ENCODE peak calls at places on chromosomes 4 and X, in five cellular contexts. K is DMS53, Q is Calu3, Y is posterior vena cava, D is NCI-H748 treated with DMSO at 0.1 percent for 48 hours. N is an unnamed sample.
A peak's percentile ranks its signal among the peaks of the same experiment; 100 is the strongest.

GRCh38 chrX:8548446-8548845 is 83.8 kb downstream of the VCX3B start:
- DNase-seq in K (no peak), Q (no peak), Y (no peak), D (no peak), N (no peak)

GRCh38 chrX:12372111-12372510 is 233.8 kb downstream of the FRMPD4 start:
- DNase-seq in K (no peak), Q (no peak), Y (no peak), D (no peak), N (peak; percentile 73)

GRCh38 chr4:155734065-155734464 is 24.8 kb upstream of the GUCY1B1 start:
- DNase-seq in K (no peak), Q (no peak), Y (no peak), D (no peak), N (no peak)

GRCh38 chr4:5370286-5370685 is 319.0 kb downstream of the STK32B start:
- DNase-seq in K (peak; percentile 94), Q (no peak), Y (no peak), D (no peak), N (no peak)

GRCh38 chr4:185998791-185999190 is 70.2 kb upstream of the TLR3 start:
- DNase-seq in K (no peak), Q (no peak), Y (no peak), D (no peak), N (no peak)

GRCh38 chr4:58587856-58588255 is 1477.7 kb upstream of the IGFBP7 start:
- DNase-seq in K (peak; percentile 81), Q (no peak), Y (no peak), D (no peak), N (peak; percentile 75)

GRCh38 chrX:5708209-5708608 is 520.5 kb downstream of the NLGN4X start:
- DNase-seq in K (no peak), Q (no peak), Y (no peak), D (no peak), N (no peak)

GRCh38 chr4:1604706-1605205 is 79.4 kb downstream of the FAM53A start:
- DNase-seq in K (peak; percentile 88), Q (peak; percentile 65), Y (peak; percentile 73), D (no peak), N (no peak)

GRCh38 chr4:11623726-11624037 is 195.0 kb upstream of the HS3ST1 start:
- DNase-seq in K (peak; percentile 77), Q (peak; percentile 54), Y (no peak), D (peak; percentile 9), N (peak; percentile 46)

GRCh38 chrX:20144491-20144890 is 2.9 kb upstream of the EIF1AX start:
- DNase-seq in K (peak; percentile 50), Q (no peak), Y (no peak), D (no peak), N (no peak)

GRCh38 chr4:165991325-165992180 is 118.5 kb downstream of the TLL1 start:
- DNase-seq in K (no peak), Q (no peak), Y (no peak), D (no peak), N (peak; percentile 84)

GRCh38 chrX:103774070-103774642 is 2.5 kb upstream of the PLP1 start:
- DNase-seq in K (peak; percentile 71), Q (peak; percentile 6), Y (no peak), D (peak; percentile 1), N (no peak)

GRCh38 chr4:84681488-84682274 is 98.8 kb downstream of the CDS1 start:
- DNase-seq in K (peak; percentile 7), Q (no peak), Y (no peak), D (no peak), N (no peak)

GRCh38 chrX:119398974-119399771 is at the start of gene SLC25A43:
- DNase-seq in K (peak; percentile 70), Q (peak; percentile 33), Y (peak; percentile 85), D (no peak), N (no peak)

GRCh38 chr4:88613417-88613875 is 21.2 kb downstream of the HERC3 start:
- DNase-seq in K (peak; percentile 6), Q (peak; percentile 13), Y (no peak), D (peak; percentile 20), N (no peak)

GRCh38 chrX:118702741-118703140 is 24.7 kb upstream of the IL13RA1 start:
- DNase-seq in K (no peak), Q (no peak), Y (no peak), D (no peak), N (no peak)

GRCh38 chr4:181650033-181650825 is 593.0 kb upstream of the TENM3 start:
- DNase-seq in K (no peak), Q (no peak), Y (no peak), D (no peak), N (no peak)

GRCh38 chr4:3630136-3630933 is 98.1 kb upstream of the LRPAP1 start:
- DNase-seq in K (no peak), Q (no peak), Y (peak; percentile 70), D (no peak), N (no peak)

GRCh38 chr4:139550724-139551429 is 5.1 kb downstream of the SETD7 start:
- DNase-seq in K (no peak), Q (no peak), Y (no peak), D (no peak), N (no peak)

GRCh38 chr4:71229477-71230257 is 109.2 kb upstream of the SLC4A4 start:
- DNase-seq in K (peak; percentile 64), Q (peak; percentile 15), Y (no peak), D (peak; percentile 1), N (peak; percentile 52)

GRCh38 chrX:6574762-6575161 is 39.8 kb upstream of the VCX3A start:
- DNase-seq in K (no peak), Q (no peak), Y (no peak), D (no peak), N (no peak)

GRCh38 chr4:182917182-182918043 is at the start of gene DCTD:
- DNase-seq in K (peak; percentile 91), Q (peak; percentile 79), Y (peak; percentile 95), D (no peak), N (peak; percentile 67)

GRCh38 chr4:167233523-167234387 is 539 bp downstream of the SPOCK3 start:
- DNase-seq in K (peak; percentile 50), Q (peak; percentile 16), Y (peak; percentile 72), D (no peak), N (no peak)

GRCh38 chr4:121564840-121565375 is 131.9 kb downstream of the ANXA5 start:
- DNase-seq in K (no peak), Q (no peak), Y (no peak), D (no peak), N (peak; percentile 16)

GRCh38 chr4:184255361-184255760 is 37.7 kb upstream of the ENPP6 start:
- DNase-seq in K (no peak), Q (no peak), Y (no peak), D (no peak), N (no peak)

GRCh38 chrX:84865113-84865512 is 138.6 kb upstream of the APOOL start:
- DNase-seq in K (peak; percentile 85), Q (peak; percentile 4), Y (no peak), D (peak; percentile 55), N (no peak)

GRCh38 chr4:151652841-151653547 is 107.8 kb downstream of the GATB start:
- DNase-seq in K (no peak), Q (no peak), Y (no peak), D (no peak), N (no peak)

GRCh38 chr4:183961772-183962171 is 56.7 kb downstream of the STOX2 start:
- DNase-seq in K (no peak), Q (no peak), Y (no peak), D (peak; percentile 47), N (no peak)

GRCh38 chr4:73869130-73870055 is at the start of gene CXCL1:
- DNase-seq in K (peak; percentile 54), Q (peak; percentile 88), Y (peak; percentile 86), D (no peak), N (peak; percentile 25)

GRCh38 chr4:181971411-181971810 is 271.8 kb upstream of the TENM3 start:
- DNase-seq in K (no peak), Q (no peak), Y (no peak), D (no peak), N (peak; percentile 67)

GRCh38 chrX:63511361-63511760 is 160.2 kb upstream of the SPIN4 start:
- DNase-seq in K (no peak), Q (no peak), Y (no peak), D (no peak), N (peak; percentile 12)

GRCh38 chr4:94534401-94535312 is 82.9 kb downstream of the PDLIM5 start:
- DNase-seq in K (peak; percentile 21), Q (no peak), Y (no peak), D (no peak), N (peak; percentile 84)

GRCh38 chr4:186948361-186949291 is 225.0 kb upstream of the FAT1 start:
- DNase-seq in K (no peak), Q (no peak), Y (no peak), D (peak; percentile 2), N (peak; percentile 87)

GRCh38 chr4:20362148-20362547 is 110.4 kb downstream of the SLIT2 start:
- DNase-seq in K (no peak), Q (no peak), Y (no peak), D (no peak), N (no peak)